ENCODE peak calls at places on chromosomes 13 and 19, in nine cellular contexts. One of them, this sample, is unnamed.

GRCh38 chr19:12774588-12775555 is at the start of gene HOOK2:
- DNase-seq in HFF-Myc: no peak
- DNase-seq in body of pancreas: peak; percentile 99
- DNase-seq in AG09309: no peak
- DNase-seq in CD8-positive, alpha-beta T cell: peak; percentile 37
- DNase-seq in WERI-Rb-1: no peak
- DNase-seq in uterus: peak; percentile 71
- DNase-seq in fibroblast of lung: no peak
- DNase-seq in transverse colon: peak; percentile 97
- DNase-seq in this sample: no peak

GRCh38 chr19:49533551-49534488 is 6.0 kb downstream of the RCN3 start:
- DNase-seq in HFF-Myc: no peak
- DNase-seq in body of pancreas: peak; percentile 77
- DNase-seq in AG09309: no peak
- DNase-seq in CD8-positive, alpha-beta T cell: peak; percentile 86
- DNase-seq in WERI-Rb-1: peak; percentile 69
- DNase-seq in uterus: peak; percentile 69
- DNase-seq in fibroblast of lung: peak; percentile 54
- DNase-seq in transverse colon: peak; percentile 69
- DNase-seq in this sample: peak; percentile 61

GRCh38 chr19:43504426-43505185 is at the start of gene PHLDB3:
- DNase-seq in HFF-Myc: no peak
- DNase-seq in body of pancreas: peak; percentile 54
- DNase-seq in AG09309: no peak
- DNase-seq in CD8-positive, alpha-beta T cell: peak; percentile 48
- DNase-seq in WERI-Rb-1: peak; percentile 65
- DNase-seq in uterus: peak; percentile 32
- DNase-seq in fibroblast of lung: peak; percentile 25
- DNase-seq in transverse colon: peak; percentile 60
- DNase-seq in this sample: peak; percentile 18

GRCh38 chr13:23541221-23541620 is 29.0 kb upstream of the TNFRSF19 start:
- DNase-seq in HFF-Myc: no peak
- DNase-seq in body of pancreas: no peak
- DNase-seq in AG09309: no peak
- DNase-seq in CD8-positive, alpha-beta T cell: no peak
- DNase-seq in WERI-Rb-1: no peak
- DNase-seq in uterus: no peak
- DNase-seq in fibroblast of lung: no peak
- DNase-seq in transverse colon: no peak
- DNase-seq in this sample: no peak

GRCh38 chr19:32146664-32147063 is 198.7 kb upstream of the ZNF507 start:
- DNase-seq in HFF-Myc: no peak
- DNase-seq in body of pancreas: no peak
- DNase-seq in AG09309: no peak
- DNase-seq in CD8-positive, alpha-beta T cell: no peak
- DNase-seq in WERI-Rb-1: no peak
- DNase-seq in uterus: no peak
- DNase-seq in fibroblast of lung: no peak
- DNase-seq in transverse colon: no peak
- DNase-seq in this sample: no peak

GRCh38 chr19:4913996-4914735 is 4.9 kb downstream of the UHRF1 start:
- DNase-seq in HFF-Myc: no peak
- DNase-seq in body of pancreas: no peak
- DNase-seq in AG09309: no peak
- DNase-seq in CD8-positive, alpha-beta T cell: peak; percentile 46
- DNase-seq in WERI-Rb-1: no peak
- DNase-seq in uterus: no peak
- DNase-seq in fibroblast of lung: peak; percentile 65
- DNase-seq in transverse colon: peak; percentile 17
- DNase-seq in this sample: no peak

GRCh38 chr13:98476538-98476966 is 100.4 kb downstream of the STK24 start:
- DNase-seq in HFF-Myc: peak; percentile 84
- DNase-seq in body of pancreas: peak; percentile 78
- DNase-seq in AG09309: peak; percentile 71
- DNase-seq in CD8-positive, alpha-beta T cell: peak; percentile 87
- DNase-seq in WERI-Rb-1: no peak
- DNase-seq in uterus: peak; percentile 50
- DNase-seq in fibroblast of lung: peak; percentile 96
- DNase-seq in transverse colon: peak; percentile 74
- DNase-seq in this sample: peak; percentile 93

GRCh38 chr19:15199652-15200574 is 882 bp downstream of the NOTCH3 start:
- DNase-seq in HFF-Myc: no peak
- DNase-seq in body of pancreas: peak; percentile 37
- DNase-seq in AG09309: no peak
- DNase-seq in CD8-positive, alpha-beta T cell: no peak
- DNase-seq in WERI-Rb-1: peak; percentile 47
- DNase-seq in uterus: no peak
- DNase-seq in fibroblast of lung: peak; percentile 37
- DNase-seq in transverse colon: no peak
- DNase-seq in this sample: no peak

GRCh38 chr13:101489635-101490034 is 37.2 kb downstream of the ITGBL1 start:
- DNase-seq in HFF-Myc: no peak
- DNase-seq in body of pancreas: no peak
- DNase-seq in AG09309: no peak
- DNase-seq in CD8-positive, alpha-beta T cell: no peak
- DNase-seq in WERI-Rb-1: no peak
- DNase-seq in uterus: no peak
- DNase-seq in fibroblast of lung: peak; percentile 71
- DNase-seq in transverse colon: no peak
- DNase-seq in this sample: peak; percentile 48

GRCh38 chr13:22592515-22592914 is 588.3 kb upstream of the SGCG start:
- DNase-seq in HFF-Myc: no peak
- DNase-seq in body of pancreas: no peak
- DNase-seq in AG09309: no peak
- DNase-seq in CD8-positive, alpha-beta T cell: no peak
- DNase-seq in WERI-Rb-1: no peak
- DNase-seq in uterus: no peak
- DNase-seq in fibroblast of lung: no peak
- DNase-seq in transverse colon: no peak
- DNase-seq in this sample: no peak

GRCh38 chr13:102903659-102904407 is 58.0 kb downstream of the ERCC5 start:
- DNase-seq in HFF-Myc: no peak
- DNase-seq in body of pancreas: no peak
- DNase-seq in AG09309: no peak
- DNase-seq in CD8-positive, alpha-beta T cell: no peak
- DNase-seq in WERI-Rb-1: no peak
- DNase-seq in uterus: no peak
- DNase-seq in fibroblast of lung: no peak
- DNase-seq in transverse colon: no peak
- DNase-seq in this sample: peak; percentile 44

GRCh38 chr13:26881154-26881553 is 120.6 kb upstream of the GPR12 start:
- DNase-seq in HFF-Myc: no peak
- DNase-seq in body of pancreas: no peak
- DNase-seq in AG09309: no peak
- DNase-seq in CD8-positive, alpha-beta T cell: no peak
- DNase-seq in WERI-Rb-1: no peak
- DNase-seq in uterus: no peak
- DNase-seq in fibroblast of lung: peak; percentile 44
- DNase-seq in transverse colon: no peak
- DNase-seq in this sample: peak; percentile 50

GRCh38 chr19:3029070-3029923 is at the start of gene TLE2:
- DNase-seq in HFF-Myc: no peak
- DNase-seq in body of pancreas: peak; percentile 20
- DNase-seq in AG09309: no peak
- DNase-seq in CD8-positive, alpha-beta T cell: no peak
- DNase-seq in WERI-Rb-1: no peak
- DNase-seq in uterus: no peak
- DNase-seq in fibroblast of lung: no peak
- DNase-seq in transverse colon: no peak
- DNase-seq in this sample: no peak

GRCh38 chr19:49361438-49362047 is 673 bp downstream of the TEAD2 start:
- DNase-seq in HFF-Myc: peak; percentile 63
- DNase-seq in body of pancreas: peak; percentile 77
- DNase-seq in AG09309: peak; percentile 16
- DNase-seq in CD8-positive, alpha-beta T cell: no peak
- DNase-seq in WERI-Rb-1: peak; percentile 79
- DNase-seq in uterus: peak; percentile 91
- DNase-seq in fibroblast of lung: peak; percentile 82
- DNase-seq in transverse colon: peak; percentile 81
- DNase-seq in this sample: peak; percentile 70

GRCh38 chr13:78317030-78317429 is 286.3 kb downstream of the POU4F1 start:
- DNase-seq in HFF-Myc: peak; percentile 2
- DNase-seq in body of pancreas: no peak
- DNase-seq in AG09309: no peak
- DNase-seq in CD8-positive, alpha-beta T cell: no peak
- DNase-seq in WERI-Rb-1: no peak
- DNase-seq in uterus: no peak
- DNase-seq in fibroblast of lung: no peak
- DNase-seq in transverse colon: no peak
- DNase-seq in this sample: peak; percentile 14
- TF ChIP-seq CTCF in HFF-Myc: no peak
- TF ChIP-seq CTCF in body of pancreas: no peak
- TF ChIP-seq CTCF in AG09309: no peak
- TF ChIP-seq CTCF in CD8-positive, alpha-beta T cell: no peak
- TF ChIP-seq CTCF in WERI-Rb-1: no peak
- TF ChIP-seq CTCF in uterus: no peak
- TF ChIP-seq CTCF in fibroblast of lung: peak; percentile 31
- TF ChIP-seq CTCF in transverse colon: no peak
- TF ChIP-seq CTCF in this sample: peak; percentile 44

GRCh38 chr19:57004418-57004817 is 115.4 kb upstream of the USP29 start:
- DNase-seq in HFF-Myc: no peak
- DNase-seq in body of pancreas: no peak
- DNase-seq in AG09309: no peak
- DNase-seq in CD8-positive, alpha-beta T cell: no peak
- DNase-seq in WERI-Rb-1: no peak
- DNase-seq in uterus: no peak
- DNase-seq in fibroblast of lung: no peak
- DNase-seq in transverse colon: no peak
- DNase-seq in this sample: no peak
- H3K4me3 ChIP-seq in HFF-Myc: no peak overlapping the region
- H3K4me3 ChIP-seq in body of pancreas: no peak overlapping the region
- H3K4me3 ChIP-seq in AG09309: no peak overlapping the region
- H3K4me3 ChIP-seq in CD8-positive, alpha-beta T cell: no peak overlapping the region
- H3K4me3 ChIP-seq in WERI-Rb-1: no peak overlapping the region
- H3K4me3 ChIP-seq in uterus: no peak overlapping the region
- H3K4me3 ChIP-seq in fibroblast of lung: no peak overlapping the region
- H3K4me3 ChIP-seq in transverse colon: no peak overlapping the region
- H3K4me3 ChIP-seq in this sample: no peak overlapping the region

GRCh38 chr13:51781246-51782022 is 22.5 kb downstream of the DHRS12 start:
- DNase-seq in HFF-Myc: no peak
- DNase-seq in body of pancreas: peak; percentile 83
- DNase-seq in AG09309: no peak
- DNase-seq in CD8-positive, alpha-beta T cell: no peak
- DNase-seq in WERI-Rb-1: no peak
- DNase-seq in uterus: no peak
- DNase-seq in fibroblast of lung: peak; percentile 31
- DNase-seq in transverse colon: no peak
- DNase-seq in this sample: peak; percentile 46
- TF ChIP-seq CTCF in HFF-Myc: peak; percentile 30
- TF ChIP-seq CTCF in body of pancreas: peak; percentile 10
- TF ChIP-seq CTCF in AG09309: peak; percentile 39
- TF ChIP-seq CTCF in CD8-positive, alpha-beta T cell: no peak
- TF ChIP-seq CTCF in WERI-Rb-1: peak; percentile 45
- TF ChIP-seq CTCF in uterus: no peak
- TF ChIP-seq CTCF in fibroblast of lung: peak; percentile 20
- TF ChIP-seq CTCF in transverse colon: peak; percentile 27
- TF ChIP-seq CTCF in this sample: peak; percentile 31

GRCh38 chr19:534088-534487 is 2.5 kb downstream of the CDC34 start:
- DNase-seq in HFF-Myc: no peak
- DNase-seq in body of pancreas: no peak
- DNase-seq in AG09309: no peak
- DNase-seq in CD8-positive, alpha-beta T cell: no peak
- DNase-seq in WERI-Rb-1: no peak
- DNase-seq in uterus: no peak
- DNase-seq in fibroblast of lung: no peak
- DNase-seq in transverse colon: peak; percentile 14
- DNase-seq in this sample: no peak

GRCh38 chr19:532578-533484 is 1.3 kb downstream of the CDC34 start:
- DNase-seq in HFF-Myc: no peak
- DNase-seq in body of pancreas: peak; percentile 77
- DNase-seq in AG09309: peak; percentile 18
- DNase-seq in CD8-positive, alpha-beta T cell: peak; percentile 30
- DNase-seq in WERI-Rb-1: peak; percentile 72
- DNase-seq in uterus: peak; percentile 76
- DNase-seq in fibroblast of lung: peak; percentile 58
- DNase-seq in transverse colon: peak; percentile 68
- DNase-seq in this sample: peak; percentile 78

GRCh38 chr19:531753-532571 is at the start of gene CDC34:
- DNase-seq in HFF-Myc: no peak
- DNase-seq in body of pancreas: no peak
- DNase-seq in AG09309: no peak
- DNase-seq in CD8-positive, alpha-beta T cell: no peak
- DNase-seq in WERI-Rb-1: no peak
- DNase-seq in uterus: peak; percentile 31
- DNase-seq in fibroblast of lung: no peak
- DNase-seq in transverse colon: peak; percentile 26
- DNase-seq in this sample: no peak

GRCh38 chr19:535017-535835 is 3.7 kb downstream of the CDC34 start:
- DNase-seq in HFF-Myc: no peak
- DNase-seq in body of pancreas: peak; percentile 67
- DNase-seq in AG09309: no peak
- DNase-seq in CD8-positive, alpha-beta T cell: no peak
- DNase-seq in WERI-Rb-1: no peak
- DNase-seq in uterus: no peak
- DNase-seq in fibroblast of lung: no peak
- DNase-seq in transverse colon: peak; percentile 16
- DNase-seq in this sample: no peak

DNA sequence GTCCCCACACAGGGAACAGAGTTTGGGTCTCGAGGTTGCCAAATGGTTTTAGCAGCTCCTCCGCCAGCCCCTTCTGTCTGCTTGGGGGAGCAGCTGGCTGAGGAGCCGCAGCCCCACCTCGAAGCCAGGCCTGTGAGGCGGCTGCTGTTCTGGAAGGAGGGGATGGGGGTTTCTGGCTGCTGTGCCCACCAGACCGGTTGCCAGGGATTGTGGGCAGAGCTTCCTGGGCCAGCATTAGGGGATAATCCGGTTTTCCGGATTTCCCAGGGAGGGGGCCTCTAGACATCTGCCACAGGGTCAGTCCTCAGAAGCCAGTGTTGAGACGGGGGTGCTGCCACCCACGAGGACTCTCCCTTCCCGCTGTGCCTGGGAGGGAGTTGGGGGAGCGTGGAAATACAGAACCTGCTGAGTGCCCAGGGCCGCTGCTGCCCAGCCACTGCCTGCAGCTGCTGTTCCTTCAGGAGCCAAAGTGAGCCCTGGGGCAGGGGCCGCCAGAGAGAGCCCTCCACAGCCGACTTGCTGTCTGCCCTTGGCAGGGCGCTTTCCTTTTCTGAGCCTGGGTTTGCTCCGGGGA is 2.0 kb downstream of the CDC34 start:
- DNase-seq in HFF-Myc: no peak
- DNase-seq in body of pancreas: no peak
- DNase-seq in AG09309: no peak
- DNase-seq in CD8-positive, alpha-beta T cell: no peak
- DNase-seq in WERI-Rb-1: peak; percentile 75
- DNase-seq in uterus: no peak
- DNase-seq in fibroblast of lung: no peak
- DNase-seq in transverse colon: no peak
- DNase-seq in this sample: no peak
- H3K4me3 ChIP-seq in HFF-Myc: peak overlapping the region; percentile 72
- H3K4me3 ChIP-seq in body of pancreas: no peak overlapping the region
- H3K4me3 ChIP-seq in AG09309: peak overlapping the region; percentile 98
- H3K4me3 ChIP-seq in CD8-positive, alpha-beta T cell: peak overlapping the region; percentile 74
- H3K4me3 ChIP-seq in WERI-Rb-1: peak overlapping the region; percentile 89
- H3K4me3 ChIP-seq in uterus: peak overlapping the region; percentile 97
- H3K4me3 ChIP-seq in fibroblast of lung: peak overlapping the region; percentile 78
- H3K4me3 ChIP-seq in transverse colon: peak overlapping the region; percentile 65
- H3K4me3 ChIP-seq in this sample: peak overlapping the region; percentile 96